ENCODE peak calls at places on chromosome 22, in four cellular contexts. C is A549, V is HepG2, Z is K562. S is an unnamed sample.

GRCh38 chr22:36467042-36467810 is 14.2 kb downstream of the TXN2 start:
- DNase-seq in V (no peak), Z (no peak), C (no peak), S (no peak)

GRCh38 chr22:30325065-30325720 is 1.5 kb downstream of the TBC1D10A start:
- DNase-seq in Z (peak; percentile 54), C (peak; percentile 54), V (no peak), S (no peak)

GRCh38 chr22:44392446-44392921 is 79.7 kb upstream of the SHISAL1 start:
- DNase-seq in V (no peak), C (no peak), Z (no peak), S (no peak)

GRCh38 chr22:40732996-40733292 is 53.7 kb downstream of the MCHR1 start:
- DNase-seq in C (no peak), V (no peak), Z (no peak), S (no peak)

GRCh38 chr22:31262369-31263133 is 29.7 kb downstream of the PIK3IP1 start:
- DNase-seq in Z (no peak), V (no peak), C (no peak), S (no peak)

GRCh38 chr22:36743591-36744412 is 32.1 kb downstream of the IFT27 start:
- DNase-seq in Z (no peak), V (no peak), C (no peak), S (no peak)

GRCh38 chr22:35552186-35552842 is 11.7 kb downstream of the RASD2 start:
- DNase-seq in C (peak; percentile 30), Z (peak; percentile 80), V (peak; percentile 23), S (peak; percentile 15)

GRCh38 chr22:38824587-38824986 is 19.2 kb downstream of the NPTXR start:
- DNase-seq in V (peak; percentile 73), Z (peak; percentile 82), C (peak; percentile 49), S (peak; percentile 69)

GRCh38 chr22:19377565-19378361 is 53.8 kb downstream of the HIRA start:
- DNase-seq in V (no peak), C (no peak), Z (no peak), S (no peak)

GRCh38 chr22:42921301-42921700 is 64.2 kb upstream of the ARFGAP3 start:
- DNase-seq in V (no peak), C (no peak), Z (no peak), S (no peak)

GRCh38 chr22:43926349-43926710 is 2.7 kb downstream of the PNPLA3 start:
- DNase-seq in C (no peak), V (no peak), Z (no peak), S (no peak)

GRCh38 chr22:29071261-29072045 is 1.4 kb upstream of the KREMEN1 start:
- DNase-seq in C (peak; percentile 31), V (peak; percentile 71), Z (peak; percentile 23), S (no peak)

GRCh38 chr22:29145321-29146072 is 60.2 kb upstream of the EMID1 start:
- DNase-seq in Z (no peak), V (no peak), C (no peak), S (no peak)

GRCh38 chr22:36565686-36566085 is 36.7 kb upstream of the EIF3D start:
- DNase-seq in C (no peak), V (no peak), Z (no peak), S (no peak)

GRCh38 chr22:23088199-23088604 is 17.9 kb downstream of the GNAZ start:
- DNase-seq in V (no peak), C (no peak), Z (peak; percentile 59), S (no peak)

GRCh38 chr22:37141971-37142647 is 7.6 kb downstream of the IL2RB start:
- DNase-seq in Z (peak; percentile 68), V (no peak), C (no peak), S (no peak)

GRCh38 chr22:19396561-19396933 is 35.0 kb downstream of the HIRA start:
- DNase-seq in C (no peak), V (no peak), Z (peak; percentile 87), S (no peak)

GRCh38 chr22:22888509-22889353 is 1.1 kb downstream of the IGLL5 start:
- DNase-seq in C (no peak), Z (no peak), V (no peak), S (no peak)

GRCh38 chr22:40247976-40248375 is 70.3 kb downstream of the TNRC6B start:
- DNase-seq in V (no peak), C (no peak), Z (no peak), S (no peak)

GRCh38 chr22:42959472-42960145 is 55.3 kb downstream of the PACSIN2 start:
- DNase-seq in V (peak; percentile 92), C (peak; percentile 79), Z (peak; percentile 84), S (peak; percentile 98)

GRCh38 chr22:39316440-39317083 is 2.9 kb downstream of the RPL3 start:
- DNase-seq in C (peak; percentile 86), V (peak; percentile 88), Z (peak; percentile 77), S (peak; percentile 88)

GRCh38 chr22:41612626-41613025 is 8.2 kb downstream of the DESI1 start:
- DNase-seq in Z (no peak), V (no peak), C (no peak), S (no peak)

GRCh38 chr22:29520851-29521250 is 32.7 kb downstream of the THOC5 start:
- DNase-seq in V (no peak), Z (peak; percentile 31), C (peak; percentile 14), S (peak; percentile 94)

GRCh38 chr22:48631288-48631687 is 1196.4 kb downstream of the BRD1 start:
- DNase-seq in C (no peak), Z (no peak), V (no peak), S (no peak)
- TF ChIP-seq MYC in C (no peak), Z (no peak), V (no peak), S (no peak)

GRCh38 chr22:21000215-21000986 is 1.5 kb downstream of the THAP7 start:
- DNase-seq in C (no peak), V (no peak), Z (peak; percentile 83), S (no peak)
- H3K27ac ChIP-seq in C (peak overlapping the region; percentile 99), V (peak overlapping the region; percentile 94), Z (peak overlapping the region; percentile 87), S (peak overlapping the region; percentile 88)

GRCh38 chr22:46908641-46909107 is 146.2 kb downstream of the TBC1D22A start:
- DNase-seq in Z (no peak), V (no peak), C (no peak), S (no peak)

GRCh38 chr22:46910624-46911023 is 148.2 kb downstream of the TBC1D22A start:
- DNase-seq in V (no peak), C (no peak), Z (no peak), S (no peak)

GRCh38 chr22:46914481-46914880 is 152.0 kb downstream of the TBC1D22A start:
- DNase-seq in V (no peak), C (no peak), Z (no peak), S (no peak)

GRCh38 chr22:46909237-46910030 is 147.0 kb downstream of the TBC1D22A start:
- DNase-seq in Z (no peak), C (no peak), V (no peak), S (no peak)

GRCh38 chr22:46911341-46911740 is 148.9 kb downstream of the TBC1D22A start:
- DNase-seq in V (no peak), Z (no peak), C (no peak), S (no peak)
- TF ChIP-seq JUN in V (no peak), Z (no peak), C (no peak), S (no peak)

DNA sequence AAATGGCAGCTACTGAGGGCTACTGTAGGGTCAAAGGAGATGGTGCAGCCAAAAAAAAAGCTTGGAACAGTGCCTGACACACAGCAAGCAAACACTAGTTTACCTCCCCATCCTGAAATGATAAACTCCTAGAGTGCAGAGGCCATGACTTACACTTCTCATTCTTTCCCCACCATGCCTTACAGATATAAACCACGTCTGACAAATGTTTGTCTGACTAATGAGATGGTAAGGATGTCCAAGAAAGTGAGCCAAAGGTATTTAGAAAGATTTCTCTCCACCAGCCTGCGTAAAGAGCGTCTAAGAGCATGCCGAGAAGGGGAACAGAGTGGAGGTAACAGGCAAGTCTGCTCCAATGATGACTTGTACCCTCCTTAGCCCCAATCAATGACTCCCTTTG is 99.0 kb downstream of the LARGE1 start:
- DNase-seq in Z (no peak), C (no peak), V (no peak), S (no peak)
- TF ChIP-seq MYC in Z (no peak), C (no peak), V (no peak), S (no peak)

DNA sequence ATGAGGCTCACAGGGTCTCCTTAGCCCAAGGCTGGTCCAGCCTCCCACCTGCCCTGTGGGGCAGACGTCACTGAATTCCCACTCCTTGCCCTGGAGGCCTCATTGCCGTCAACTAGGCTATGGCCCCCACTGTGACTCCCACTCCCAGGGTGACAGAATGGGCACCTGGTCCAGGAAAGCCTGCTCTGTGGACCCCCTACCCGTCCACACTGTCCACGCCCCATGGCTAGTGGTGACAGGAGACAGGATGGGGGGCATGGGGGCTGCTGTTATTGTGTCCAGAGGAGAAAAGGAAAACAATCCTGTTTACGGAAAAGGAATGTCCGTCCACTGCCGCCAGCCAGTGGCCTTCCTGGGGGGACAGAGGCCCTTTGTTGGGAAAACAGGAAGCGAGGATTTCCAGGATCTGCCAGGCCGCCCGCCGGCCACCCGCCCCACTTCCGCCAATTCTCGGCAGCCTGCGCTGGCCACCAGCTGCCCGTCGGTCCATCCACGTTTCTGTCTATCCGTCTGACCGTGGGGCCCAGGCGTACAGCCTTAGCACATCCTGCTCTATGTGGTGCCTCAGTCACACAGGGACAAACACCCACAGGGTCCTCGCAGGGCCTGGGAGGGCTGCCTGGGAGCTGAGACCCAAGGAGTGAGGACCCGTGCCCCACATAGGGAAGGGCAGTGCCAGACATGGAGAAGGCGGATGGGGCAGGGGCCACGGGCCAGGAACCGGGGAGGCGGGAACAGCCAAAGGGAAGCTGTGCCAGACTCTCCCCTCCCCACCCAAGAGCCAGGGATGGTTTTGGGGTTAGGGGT is 19.5 kb downstream of the CRELD2 start:
- DNase-seq in Z (no peak), C (no peak), V (peak; percentile 76), S (peak; percentile 89)
- H3K27ac ChIP-seq in Z (no peak overlapping the region), C (no peak overlapping the region), V (peak overlapping the region; percentile 80), S (peak overlapping the region; percentile 85)

DNA sequence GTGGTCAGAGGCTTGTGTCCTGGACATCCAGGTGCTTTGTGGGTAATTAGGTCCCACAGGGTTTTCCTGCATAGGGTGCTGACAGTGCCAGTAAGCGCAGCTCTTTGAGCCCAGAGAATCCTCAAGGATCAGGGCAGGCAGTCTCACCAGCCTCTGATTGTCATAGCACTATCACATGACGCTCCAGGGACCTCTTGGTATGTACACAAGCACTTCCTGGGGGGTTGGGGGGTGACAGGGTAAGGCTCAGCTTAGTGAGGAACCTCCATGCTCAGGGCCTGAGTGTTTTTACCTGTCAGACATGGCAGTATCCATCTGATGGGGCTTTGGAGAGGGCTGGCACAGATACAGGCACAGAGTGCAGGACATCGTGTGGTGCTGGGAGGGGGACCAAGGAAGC is 27.9 kb upstream of the SUSD2 start:
- DNase-seq in V (no peak), Z (no peak), C (no peak), S (no peak)
- TF ChIP-seq JUN in V (no peak), Z (no peak), C (no peak), S (no peak)

GRCh38 chr22:26620197-26620596 is 1.6 kb upstream of the CRYBA4 start:
- DNase-seq in C (no peak), V (no peak), Z (no peak), S (no peak)

GRCh38 chr22:26617251-26618199 is at the start of gene CRYBB1:
- DNase-seq in C (no peak), Z (peak; percentile 66), V (no peak), S (no peak)

GRCh38 chr22:26618487-26618886 is 660 bp upstream of the CRYBB1 start:
- DNase-seq in C (no peak), V (no peak), Z (no peak), S (no peak)

GRCh38 chr22:26621663-26622062 is at the start of gene CRYBA4:
- DNase-seq in V (no peak), Z (no peak), C (no peak), S (no peak)

DNA sequence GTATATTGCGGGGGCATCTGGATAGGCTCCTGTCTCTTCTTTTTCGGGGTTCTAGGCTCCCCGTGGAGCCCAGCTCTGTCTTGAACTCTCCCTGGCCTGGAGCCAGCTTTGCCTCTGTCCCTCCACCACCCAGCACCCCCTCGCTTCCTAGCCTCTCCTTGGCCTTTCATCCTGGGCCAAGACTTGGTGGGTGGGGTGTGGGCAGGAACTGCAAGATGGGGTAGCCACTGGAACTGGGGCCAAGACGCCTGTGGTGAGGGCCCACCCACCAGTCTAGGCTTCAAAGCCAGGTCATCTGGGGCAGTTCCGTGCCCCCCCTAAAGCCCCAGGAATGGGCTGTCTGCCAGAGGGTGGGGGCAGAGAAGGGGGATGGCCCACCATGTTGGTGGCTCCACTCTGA is 1.7 kb upstream of the CRYBB1 start:
- DNase-seq in V (no peak), Z (no peak), C (no peak), S (no peak)
- TF ChIP-seq MYC in V (no peak), Z (no peak), C (no peak), S (no peak)